ENCODE peak calls at places on chromosomes 16 and 17, in seven cellular contexts. G is upper lobe of right lung; K is GM23338; I is CD8-positive, alpha-beta T cell; R is lower lobe of right lung; V is BE2C; P is psoas muscle. M is an unnamed sample. For H3K36me3, the result is how much of the 10 kb centered on the place peaks cover.

GRCh38 chr17:9643611-9644010 is 1.7 kb upstream of the USP43 start:
- DNase-seq in G (no peak), K (no peak), I (no peak), R (no peak), V (no peak), P (no peak), M (no peak)

GRCh38 chr17:4626734-4627256 is 14.7 kb downstream of the ALOX15 start:
- DNase-seq in G (peak), K (no peak), I (no peak), R (no peak), V (no peak), P (no peak), M (no peak)

GRCh38 chr16:67458121-67458641 is 22.8 kb downstream of the ATP6V0D1 start:
- DNase-seq in G (no peak), K (no peak), I (no peak), R (no peak), V (no peak), P (peak), M (no peak)

GRCh38 chr16:81585785-81586184 is 141.2 kb downstream of the CMIP start:
- DNase-seq in G (no peak), K (peak), I (no peak), R (no peak), V (peak), P (no peak), M (no peak)

GRCh38 chr17:17348872-17349723 is 45.9 kb downstream of the NT5M start:
- DNase-seq in G (peak), K (no peak), I (no peak), R (no peak), V (no peak), P (no peak), M (no peak)

GRCh38 chr17:63405741-63406261 is 40.3 kb downstream of the CYB561 start:
- DNase-seq in G (no peak), K (peak), I (no peak), R (no peak), V (no peak), P (no peak), M (no peak)

GRCh38 chr16:14196011-14196410 is 124.9 kb downstream of the MRTFB start:
- DNase-seq in G (no peak), K (peak), I (no peak), R (no peak), V (no peak), P (no peak), M (no peak)

GRCh38 chr17:61425682-61426481 is 26.2 kb downstream of the TBX2 start:
- DNase-seq in G (no peak), K (peak), I (no peak), R (no peak), V (peak), P (no peak), M (no peak)

GRCh38 chr16:636206-637080 is at the start of gene METTL26:
- DNase-seq in G (peak), K (peak), I (peak), R (peak), V (peak), P (peak), M (peak)

GRCh38 chr16:86635181-86635580 is 56.8 kb downstream of the FOXL1 start:
- DNase-seq in G (no peak), K (no peak), I (no peak), R (no peak), V (peak), P (no peak), M (no peak)

GRCh38 chr17:72488542-72489272 is 367.9 kb downstream of the SOX9 start:
- DNase-seq in G (no peak), K (no peak), I (no peak), R (no peak), V (no peak), P (no peak), M (no peak)

GRCh38 chr16:11546522-11547485 is 39.9 kb downstream of the LITAF start:
- DNase-seq in G (no peak), K (no peak), I (no peak), R (no peak), V (no peak), P (no peak), M (no peak)

GRCh38 chr17:59890720-59891119 is 2.0 kb downstream of the TUBD1 start:
- DNase-seq in G (no peak), K (no peak), I (no peak), R (no peak), V (no peak), P (no peak), M (no peak)

GRCh38 chr17:57648720-57649119 is 96.4 kb downstream of the CCDC182 start:
- DNase-seq in G (no peak), K (no peak), I (no peak), R (no peak), V (no peak), P (no peak), M (no peak)

GRCh38 chr17:57650548-57650947 is 94.6 kb downstream of the CCDC182 start:
- DNase-seq in G (no peak), K (peak), I (no peak), R (no peak), V (no peak), P (no peak), M (no peak)

GRCh38 chr17:57651451-57651850 is 93.6 kb downstream of the CCDC182 start:
- DNase-seq in G (no peak), K (no peak), I (no peak), R (no peak), V (no peak), P (no peak), M (no peak)

GRCh38 chr17:57649191-57649590 is 95.9 kb downstream of the CCDC182 start:
- DNase-seq in G (no peak), K (no peak), I (no peak), R (no peak), V (no peak), P (no peak), M (no peak)

GRCh38 chr17:57649731-57650484 is 95.2 kb downstream of the CCDC182 start:
- DNase-seq in G (no peak), K (peak), I (no peak), R (no peak), V (no peak), P (no peak), M (no peak)
- H3K4me3 ChIP-seq in G (no peak), K (peak), I (no peak), R (no peak), V (no peak), P (no peak), M (no peak)

GRCh38 chr17:79925242-79925957 is 86.2 kb upstream of the CBX4 start:
- DNase-seq in G (peak), K (peak), I (no peak), R (peak), V (peak), P (peak), M (no peak)

GRCh38 chr17:79922798-79923197 is 83.6 kb upstream of the CBX4 start:
- DNase-seq in G (no peak), K (no peak), I (no peak), R (no peak), V (no peak), P (no peak), M (no peak)

GRCh38 chr17:79926002-79926307 is 86.7 kb upstream of the CBX4 start:
- DNase-seq in G (no peak), K (no peak), I (no peak), R (no peak), V (no peak), P (no peak), M (no peak)

GRCh38 chr17:79924639-79924976 is 85.4 kb upstream of the CBX4 start:
- DNase-seq in G (no peak), K (no peak), I (no peak), R (no peak), V (no peak), P (no peak), M (no peak)

DNA sequence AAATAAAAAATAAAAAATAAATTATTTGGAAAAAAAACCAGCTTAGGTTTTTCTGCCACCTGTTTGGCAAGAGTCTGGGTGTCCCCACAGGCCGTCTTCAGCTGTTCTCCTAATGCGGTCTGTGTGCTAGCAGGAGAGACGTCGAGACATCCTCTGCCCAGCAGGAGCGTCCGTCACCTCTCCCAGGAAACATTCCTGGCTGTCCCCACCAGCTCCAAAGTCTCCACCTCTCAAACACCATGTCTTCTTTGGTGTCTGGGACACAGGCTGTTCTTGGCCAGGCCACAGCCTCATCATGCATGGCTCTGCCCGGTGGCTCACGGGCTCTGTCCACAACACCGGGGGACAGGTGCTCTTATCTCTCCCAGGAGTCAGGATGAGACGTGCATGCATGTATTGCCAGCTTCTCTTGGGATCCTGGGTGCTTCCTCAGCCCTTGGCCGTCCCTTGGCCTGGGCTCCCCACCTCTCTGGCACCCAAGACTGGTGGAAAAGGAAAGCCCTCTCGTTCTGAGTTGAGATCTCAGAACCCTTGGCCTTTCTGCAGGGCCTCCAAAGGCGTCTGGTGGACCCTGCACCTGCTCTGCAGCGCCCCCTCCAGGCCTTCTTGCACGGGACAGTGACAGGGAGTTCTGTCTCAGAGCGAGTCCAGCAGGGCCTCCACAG is 84.9 kb upstream of the CBX4 start:
- DNase-seq in G (no peak), K (peak), I (peak), R (no peak), V (peak), P (no peak), M (no peak)
- TF ChIP-seq CTCF in G (peak), K (peak), I (peak), R (peak), V (peak), P (no peak), M (peak)

DNA sequence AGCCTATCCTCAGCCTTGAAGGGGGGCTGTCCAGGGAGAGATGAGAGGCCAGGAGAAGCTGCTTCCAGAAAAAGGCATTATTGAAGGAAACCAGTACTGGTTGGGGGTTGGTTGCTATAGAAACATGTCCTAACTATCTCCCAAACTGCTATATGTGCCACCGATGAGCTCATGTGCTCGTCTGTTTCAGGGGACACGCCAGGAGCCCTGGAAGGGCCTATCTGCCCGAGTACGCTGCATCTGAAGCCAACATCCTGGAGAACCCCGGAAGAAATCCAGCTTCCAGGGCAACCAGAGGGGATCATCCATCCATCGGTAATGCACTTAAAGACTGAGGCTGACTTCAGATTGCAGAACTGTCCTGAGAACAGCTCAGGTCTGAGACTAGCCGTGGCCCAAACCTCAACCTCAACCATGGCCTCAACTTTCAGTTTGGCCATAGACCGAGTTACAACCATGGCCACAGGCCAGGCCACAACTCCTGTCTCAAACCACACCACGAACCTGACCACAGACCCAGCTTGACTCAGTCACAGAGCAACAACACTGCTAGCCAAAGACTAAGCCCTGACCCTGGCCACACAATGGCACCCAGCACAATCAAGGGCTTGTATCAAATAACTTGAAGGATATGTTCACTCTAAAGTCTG is 10.2 kb downstream of the PITPNM3 start:
- DNase-seq in G (no peak), K (no peak), I (no peak), R (no peak), V (no peak), P (peak), M (no peak)
- H3K36me3 ChIP-seq in G (under half), K (under half), I (under half), R (under half), V (under half), P (under half), M (under half)

DNA sequence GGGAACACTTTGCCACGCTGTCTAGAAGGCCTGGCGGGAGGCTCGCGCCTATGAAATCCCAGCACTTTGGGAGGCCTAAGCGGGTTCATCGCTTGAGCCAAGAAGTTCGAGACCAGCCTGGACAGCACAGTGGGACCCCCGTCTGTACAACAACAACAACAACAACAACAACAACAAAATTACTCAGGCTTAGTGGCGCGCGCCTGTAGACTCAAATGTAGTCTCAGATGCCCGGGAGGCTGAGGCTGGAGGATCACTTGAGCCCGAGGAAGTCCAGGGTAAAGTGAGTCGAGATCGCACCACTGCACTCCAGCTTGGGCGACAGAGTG is 297 bp upstream of the SLFN13 start:
- DNase-seq in G (no peak), K (no peak), I (no peak), R (no peak), V (no peak), P (no peak), M (no peak)
- H3K4me3 ChIP-seq in G (peak), K (peak), I (peak), R (peak), V (no peak), P (peak), M (peak)

DNA sequence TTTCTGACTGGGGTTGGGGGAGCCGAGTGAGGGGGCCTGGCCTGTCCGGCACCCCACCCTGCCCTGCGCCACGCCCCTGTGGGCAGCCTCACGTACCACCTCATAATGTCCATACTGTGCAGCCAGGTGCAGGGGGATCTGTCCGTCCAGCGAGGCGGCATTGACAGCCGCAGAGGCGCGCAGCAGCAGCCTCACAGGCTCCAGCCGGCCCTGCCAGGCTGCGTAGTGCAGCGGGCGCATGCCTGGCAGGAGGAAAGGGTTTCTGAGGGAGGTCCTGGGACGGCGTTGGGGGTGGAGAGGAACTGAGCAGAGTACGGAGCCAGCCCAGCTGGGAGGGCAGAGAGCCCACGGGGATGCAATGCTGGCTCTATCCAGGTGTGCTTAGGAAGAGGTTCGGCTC is 8.4 kb downstream of the CASKIN2 start:
- DNase-seq in G (no peak), K (no peak), I (no peak), R (peak), V (no peak), P (no peak), M (no peak)
- TF ChIP-seq CTCF in G (no peak), K (no peak), I (no peak), R (no peak), V (no peak), P (no peak), M (no peak)

DNA sequence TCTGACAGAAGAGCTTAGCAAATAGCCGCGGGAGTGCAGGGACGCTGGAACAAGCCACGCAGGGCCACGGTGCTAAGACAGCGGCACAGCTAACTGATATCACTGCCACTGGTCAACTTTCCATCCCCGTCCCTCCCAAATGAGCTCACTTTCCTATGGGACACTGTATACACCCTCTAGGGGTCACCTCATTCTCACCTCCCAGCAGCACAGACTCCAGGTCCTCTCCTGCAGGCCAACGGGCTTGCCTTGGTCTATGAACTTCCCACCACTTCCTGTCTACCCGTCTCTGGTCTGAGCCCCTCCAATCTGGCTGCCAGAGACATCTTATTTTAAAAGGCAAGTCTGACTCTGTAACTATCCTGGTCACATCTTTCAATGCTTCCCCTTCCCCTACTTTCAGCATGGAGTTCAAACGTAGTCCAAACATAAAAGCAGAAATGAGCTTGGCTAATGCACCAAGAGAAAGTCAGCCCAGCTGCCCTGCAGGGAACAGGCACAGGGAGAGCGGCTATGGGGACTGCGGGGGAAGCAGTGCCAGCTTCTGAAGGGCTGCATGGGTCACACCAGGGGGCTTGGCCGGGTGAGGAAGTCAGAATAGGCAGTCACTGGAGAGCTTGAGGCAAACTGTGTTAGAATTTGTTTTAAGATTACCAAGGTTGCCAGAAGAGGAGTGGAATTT is 26.3 kb upstream of the SLC38A8 start:
- DNase-seq in G (no peak), K (no peak), I (no peak), R (no peak), V (no peak), P (no peak), M (no peak)
- H3K36me3 ChIP-seq in G (half or more), K (under half), I (half or more), R (half or more), V (half or more), P (under half), M (under half)

M was measured in esophagus squamous epithelium.